ENCODE peak calls at places on chromosomes 3 and 15, in four cellular contexts. One of them, this sample, is unnamed.

GRCh38 chr3:131735121-131735520 is 232.3 kb upstream of the MRPL3 start:
- DNase-seq in epithelial cell of esophagus: peak
- DNase-seq in body of pancreas: no peak
- DNase-seq in AG10803: peak
- DNase-seq in this sample: no peak

GRCh38 chr15:82646250-82647044 is 716 bp downstream of the CPEB1 start:
- DNase-seq in epithelial cell of esophagus: no peak
- DNase-seq in body of pancreas: peak
- DNase-seq in AG10803: no peak
- DNase-seq in this sample: no peak

GRCh38 chr3:31105438-31106077 is 211.1 kb upstream of the GADL1 start:
- DNase-seq in epithelial cell of esophagus: peak
- DNase-seq in body of pancreas: no peak
- DNase-seq in AG10803: peak
- DNase-seq in this sample: no peak

GRCh38 chr15:49847436-49847835 is 226.6 kb downstream of the DTWD1 start:
- DNase-seq in epithelial cell of esophagus: no peak
- DNase-seq in body of pancreas: no peak
- DNase-seq in AG10803: peak
- DNase-seq in this sample: no peak

GRCh38 chr3:167941234-167941995 is 154.3 kb downstream of the GOLIM4 start:
- DNase-seq in epithelial cell of esophagus: peak
- DNase-seq in body of pancreas: peak
- DNase-seq in AG10803: peak
- DNase-seq in this sample: no peak

GRCh38 chr3:85697156-85697555 is 738.4 kb downstream of the CADM2 start:
- DNase-seq in epithelial cell of esophagus: no peak
- DNase-seq in body of pancreas: no peak
- DNase-seq in AG10803: no peak
- DNase-seq in this sample: no peak

GRCh38 chr15:84889313-84889990 is 5.0 kb downstream of the SLC28A1 start:
- DNase-seq in epithelial cell of esophagus: no peak
- DNase-seq in body of pancreas: no peak
- DNase-seq in AG10803: no peak
- DNase-seq in this sample: no peak

GRCh38 chr3:110413807-110414748 is 657.5 kb upstream of the NECTIN3 start:
- DNase-seq in epithelial cell of esophagus: peak
- DNase-seq in body of pancreas: peak
- DNase-seq in AG10803: peak
- DNase-seq in this sample: no peak

GRCh38 chr3:137764001-137764433 is at the start of gene SOX14:
- DNase-seq in epithelial cell of esophagus: peak
- DNase-seq in body of pancreas: peak
- DNase-seq in AG10803: no peak
- DNase-seq in this sample: no peak

GRCh38 chr3:98823791-98824190 is 60.7 kb downstream of the ST3GAL6 start:
- DNase-seq in epithelial cell of esophagus: peak
- DNase-seq in body of pancreas: no peak
- DNase-seq in AG10803: no peak
- DNase-seq in this sample: no peak

GRCh38 chr3:34106879-34107278 is 308.4 kb downstream of the PDCD6IP start:
- DNase-seq in epithelial cell of esophagus: peak
- DNase-seq in body of pancreas: no peak
- DNase-seq in AG10803: no peak
- DNase-seq in this sample: peak

GRCh38 chr15:41891226-41891625 is 2.6 kb downstream of the SPTBN5 start:
- DNase-seq in epithelial cell of esophagus: no peak
- DNase-seq in body of pancreas: no peak
- DNase-seq in AG10803: no peak
- DNase-seq in this sample: no peak

GRCh38 chr15:51229907-51230328 is 108.5 kb downstream of the CYP19A1 start:
- DNase-seq in epithelial cell of esophagus: peak
- DNase-seq in body of pancreas: no peak
- DNase-seq in AG10803: peak
- DNase-seq in this sample: peak

GRCh38 chr3:119647843-119648575 is 12.4 kb downstream of the POPDC2 start:
- DNase-seq in epithelial cell of esophagus: no peak
- DNase-seq in body of pancreas: no peak
- DNase-seq in AG10803: no peak
- DNase-seq in this sample: no peak

GRCh38 chr15:65212097-65212496 is 824 bp upstream of the CILP start:
- DNase-seq in epithelial cell of esophagus: peak
- DNase-seq in body of pancreas: peak
- DNase-seq in AG10803: no peak
- DNase-seq in this sample: peak

GRCh38 chr3:133114198-133114597 is 76.0 kb downstream of the TMEM108 start:
- DNase-seq in epithelial cell of esophagus: no peak
- DNase-seq in body of pancreas: no peak
- DNase-seq in AG10803: no peak
- DNase-seq in this sample: no peak

GRCh38 chr15:37764733-37765191 is 169.7 kb upstream of the TMCO5A start:
- DNase-seq in epithelial cell of esophagus: peak
- DNase-seq in body of pancreas: peak
- DNase-seq in AG10803: peak
- DNase-seq in this sample: peak

GRCh38 chr15:77028451-77029165 is 33.7 kb downstream of the PSTPIP1 start:
- DNase-seq in epithelial cell of esophagus: no peak
- DNase-seq in body of pancreas: peak
- DNase-seq in AG10803: no peak
- DNase-seq in this sample: no peak

GRCh38 chr3:123663977-123664376 is 79.1 kb upstream of the HACD2 start:
- DNase-seq in epithelial cell of esophagus: no peak
- DNase-seq in body of pancreas: no peak
- DNase-seq in AG10803: no peak
- DNase-seq in this sample: no peak

GRCh38 chr15:67861983-67862382 is 22.1 kb upstream of the RNU6-1 start:
- DNase-seq in epithelial cell of esophagus: no peak
- DNase-seq in body of pancreas: no peak
- DNase-seq in AG10803: no peak
- DNase-seq in this sample: no peak

GRCh38 chr15:67862771-67863441 is 23.1 kb upstream of the RNU6-1 start:
- DNase-seq in epithelial cell of esophagus: no peak
- DNase-seq in body of pancreas: no peak
- DNase-seq in AG10803: no peak
- DNase-seq in this sample: peak

GRCh38 chr15:67865331-67865730 is 25.5 kb upstream of the RNU6-1 start:
- DNase-seq in epithelial cell of esophagus: no peak
- DNase-seq in body of pancreas: no peak
- DNase-seq in AG10803: no peak
- DNase-seq in this sample: no peak

GRCh38 chr15:67863442-67863987 is 23.7 kb upstream of the RNU6-1 start:
- DNase-seq in epithelial cell of esophagus: peak
- DNase-seq in body of pancreas: peak
- DNase-seq in AG10803: peak
- DNase-seq in this sample: peak

DNA sequence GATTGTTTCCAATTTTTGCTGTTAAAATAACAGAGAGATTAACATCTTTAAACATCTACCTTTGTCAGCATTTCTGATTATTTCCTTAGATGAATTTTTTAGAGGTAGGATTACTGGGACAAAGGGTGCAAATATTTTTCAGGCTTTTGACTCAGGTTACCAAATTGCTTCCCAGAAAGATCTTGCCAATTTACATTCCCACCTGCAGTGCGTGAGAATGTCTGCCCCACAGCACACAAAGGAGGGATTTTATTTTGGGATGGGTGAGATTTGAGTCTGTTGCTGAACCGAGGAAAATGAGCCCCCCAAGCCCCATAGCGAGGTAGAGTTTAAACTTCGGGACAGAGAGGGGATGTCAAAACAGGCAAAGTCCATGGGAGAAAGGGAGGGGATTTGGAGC is 25.9 kb upstream of the RNU6-1 start:
- DNase-seq in epithelial cell of esophagus: no peak
- DNase-seq in body of pancreas: no peak
- DNase-seq in AG10803: no peak
- DNase-seq in this sample: no peak
- TF ChIP-seq CTCF in epithelial cell of esophagus: no peak
- TF ChIP-seq CTCF in body of pancreas: no peak
- TF ChIP-seq CTCF in AG10803: no peak
- TF ChIP-seq CTCF in this sample: no peak

GRCh38 chr3:157442729-157443128 is 6.1 kb downstream of the PTX3 start:
- DNase-seq in epithelial cell of esophagus: no peak
- DNase-seq in body of pancreas: no peak
- DNase-seq in AG10803: peak
- DNase-seq in this sample: no peak
- H3K4me3 ChIP-seq in epithelial cell of esophagus: no peak
- H3K4me3 ChIP-seq in body of pancreas: no peak
- H3K4me3 ChIP-seq in AG10803: peak
- H3K4me3 ChIP-seq in this sample: no peak

DNA sequence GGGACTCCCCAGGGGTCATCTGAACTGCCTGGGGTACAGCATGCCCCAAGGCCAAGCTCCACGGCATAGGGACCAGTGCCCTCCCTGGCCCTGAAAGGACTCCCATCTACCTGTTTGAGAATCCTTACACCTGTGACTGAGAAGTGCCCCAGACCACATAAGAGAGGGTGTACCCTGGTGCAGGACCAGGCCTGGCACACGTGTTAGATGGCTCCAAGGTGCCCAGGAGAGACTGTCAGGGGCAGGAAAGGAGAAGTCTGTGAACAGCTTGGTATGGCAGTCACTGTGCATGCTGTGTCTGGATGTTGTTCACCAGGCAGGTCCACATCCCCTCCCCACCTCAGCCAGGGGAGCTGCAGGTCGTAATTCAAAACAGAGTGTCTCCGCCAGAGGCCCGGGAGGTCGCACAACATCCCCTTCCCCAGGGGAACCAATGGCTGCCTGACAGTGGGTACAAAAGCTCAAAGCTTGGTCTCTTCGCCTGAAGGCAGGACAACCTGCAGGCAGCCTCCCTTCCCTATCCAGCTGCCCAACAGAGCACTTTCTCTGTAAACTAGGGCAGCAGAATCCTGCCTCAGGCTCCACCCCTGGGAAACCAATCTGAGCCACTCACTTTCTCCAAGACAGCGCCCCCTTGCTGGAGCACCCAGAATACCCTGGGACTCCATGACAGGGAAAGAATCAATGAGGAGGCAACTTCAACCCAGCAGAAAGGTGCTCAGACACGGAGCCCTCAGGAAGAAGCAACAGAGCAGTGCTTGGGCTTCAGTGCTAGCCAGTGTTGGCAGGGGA is 3.9 kb downstream of the NUP210 start:
- DNase-seq in epithelial cell of esophagus: no peak
- DNase-seq in body of pancreas: no peak
- DNase-seq in AG10803: no peak
- DNase-seq in this sample: peak
- TF ChIP-seq CTCF in epithelial cell of esophagus: no peak
- TF ChIP-seq CTCF in body of pancreas: no peak
- TF ChIP-seq CTCF in AG10803: no peak
- TF ChIP-seq CTCF in this sample: peak

GRCh38 chr3:26624209-26624775 is 1.7 kb downstream of the LRRC3B start:
- DNase-seq in epithelial cell of esophagus: no peak
- DNase-seq in body of pancreas: no peak
- DNase-seq in AG10803: no peak
- DNase-seq in this sample: no peak
- H3K4me3 ChIP-seq in epithelial cell of esophagus: no peak
- H3K4me3 ChIP-seq in body of pancreas: no peak
- H3K4me3 ChIP-seq in AG10803: no peak
- H3K4me3 ChIP-seq in this sample: no peak

GRCh38 chr3:190320594-190321362 is 1.5 kb downstream of the CLDN1 start:
- DNase-seq in epithelial cell of esophagus: peak
- DNase-seq in body of pancreas: no peak
- DNase-seq in AG10803: no peak
- DNase-seq in this sample: no peak

GRCh38 chr3:190321789-190322603 is at the start of gene CLDN1:
- DNase-seq in epithelial cell of esophagus: peak
- DNase-seq in body of pancreas: peak
- DNase-seq in AG10803: peak
- DNase-seq in this sample: peak

GRCh38 chr3:190319660-190320059 is 2.6 kb downstream of the CLDN1 start:
- DNase-seq in epithelial cell of esophagus: peak
- DNase-seq in body of pancreas: peak
- DNase-seq in AG10803: no peak
- DNase-seq in this sample: no peak

GRCh38 chr3:190323241-190323617 is 983 bp upstream of the CLDN1 start:
- DNase-seq in epithelial cell of esophagus: peak
- DNase-seq in body of pancreas: peak
- DNase-seq in AG10803: no peak
- DNase-seq in this sample: no peak

GRCh38 chr3:190322604-190323240 is 476 bp upstream of the CLDN1 start:
- DNase-seq in epithelial cell of esophagus: no peak
- DNase-seq in body of pancreas: peak
- DNase-seq in AG10803: no peak
- DNase-seq in this sample: no peak
- TF ChIP-seq CTCF in epithelial cell of esophagus: no peak
- TF ChIP-seq CTCF in body of pancreas: peak
- TF ChIP-seq CTCF in AG10803: no peak
- TF ChIP-seq CTCF in this sample: no peak

DNA sequence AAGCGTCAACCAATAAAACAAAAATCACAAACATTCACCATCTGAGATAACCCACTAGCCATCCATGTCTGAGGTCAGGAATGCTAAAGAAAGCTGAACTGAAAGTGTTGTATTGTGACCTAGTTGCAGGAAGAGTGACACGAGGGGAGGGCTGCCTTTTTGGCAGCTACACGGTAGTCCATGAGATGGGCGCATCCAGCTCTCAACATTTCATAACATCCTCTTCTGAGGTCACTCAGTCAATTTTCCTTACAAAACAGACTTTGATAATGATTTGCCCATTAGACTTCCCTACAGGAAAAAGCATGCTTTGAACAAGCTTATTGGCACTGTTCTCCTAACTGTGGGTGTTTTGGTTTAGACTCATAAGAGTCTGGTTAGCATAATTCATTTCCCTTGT is 15.4 kb upstream of the SHF start:
- DNase-seq in epithelial cell of esophagus: no peak
- DNase-seq in body of pancreas: no peak
- DNase-seq in AG10803: no peak
- DNase-seq in this sample: no peak
- H3K4me3 ChIP-seq in epithelial cell of esophagus: no peak
- H3K4me3 ChIP-seq in body of pancreas: no peak
- H3K4me3 ChIP-seq in AG10803: no peak
- H3K4me3 ChIP-seq in this sample: no peak

DNA sequence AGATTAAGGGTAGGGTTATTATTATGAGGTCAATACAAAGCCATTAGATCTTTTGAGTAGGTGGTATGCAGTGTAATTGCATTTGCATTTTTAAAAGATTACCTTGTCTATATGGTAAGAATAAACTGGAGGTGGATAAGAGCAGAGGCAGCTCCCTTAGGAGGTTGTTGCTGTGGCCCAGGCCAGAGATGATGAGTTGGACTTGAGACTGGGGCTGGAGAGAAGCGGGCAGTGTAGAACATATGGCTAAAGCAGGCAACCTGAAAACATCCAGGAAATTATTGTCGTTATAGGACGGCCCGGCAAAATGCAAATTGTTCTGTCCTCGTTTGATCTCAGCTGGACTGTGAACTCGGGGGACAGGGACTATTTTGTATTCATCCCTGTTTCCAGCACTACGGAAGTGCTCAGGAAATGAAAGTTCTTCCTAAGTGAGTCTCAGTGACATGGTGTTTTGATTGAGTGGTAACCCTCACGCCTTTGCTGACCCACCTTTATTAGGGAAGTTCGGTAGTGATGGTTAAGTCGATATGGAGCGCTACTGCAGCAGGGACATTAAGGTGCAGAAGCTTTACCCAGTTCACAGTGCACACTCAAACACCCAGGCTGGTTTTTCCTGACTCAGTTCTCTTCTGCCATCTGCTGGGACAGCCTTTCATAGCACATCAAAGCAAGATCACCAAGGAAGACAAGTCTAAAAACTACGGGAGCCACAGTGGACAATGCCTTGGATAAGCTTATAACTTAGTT is 27.2 kb upstream of the VPS33B start:
- DNase-seq in epithelial cell of esophagus: peak
- DNase-seq in body of pancreas: peak
- DNase-seq in AG10803: peak
- DNase-seq in this sample: peak
- TF ChIP-seq CTCF in epithelial cell of esophagus: peak
- TF ChIP-seq CTCF in body of pancreas: peak
- TF ChIP-seq CTCF in AG10803: peak
- TF ChIP-seq CTCF in this sample: peak

This sample was measured in GM12865.